ENCODE peak calls at places on chromosomes 12 and 14, in eight cellular contexts. H, B, W, I, G, F, S and A are unnamed samples.

GRCh38 chr14:102481791-102482238 is 27.8 kb downstream of the ANKRD9 start:
- DNase-seq in I (no peak), H (no peak), F (peak; percentile 46), G (no peak), W (no peak), B (no peak), S (no peak), A (no peak)

GRCh38 chr12:79531547-79531946 is 159.2 kb downstream of the PAWR start:
- DNase-seq in S (no peak), W (no peak), F (no peak), I (no peak), G (no peak), B (peak; percentile 39), H (no peak), A (no peak)

GRCh38 chr12:57086951-57087688 is 1.8 kb upstream of the NAB2 start:
- DNase-seq in F (peak; percentile 88), G (peak; percentile 27), I (peak; percentile 92), W (no peak), S (peak; percentile 54), H (peak; percentile 96), B (peak; percentile 92), A (peak; percentile 94)

GRCh38 chr12:78928200-78929074 is 63.9 kb downstream of the SYT1 start:
- DNase-seq in W (no peak), I (no peak), G (no peak), F (no peak), H (no peak), B (peak; percentile 83), S (no peak), A (no peak)

GRCh38 chr12:113222730-113223531 is 1.7 kb downstream of the TPCN1 start:
- DNase-seq in H (no peak), I (peak; percentile 62), G (no peak), F (peak; percentile 75), S (no peak), W (peak; percentile 96), B (peak; percentile 91), A (no peak)

GRCh38 chr14:89425931-89426330 is 8.9 kb upstream of the FOXN3 start:
- DNase-seq in S (peak; percentile 69), I (no peak), F (no peak), H (no peak), W (peak; percentile 81), B (peak; percentile 98), G (no peak), A (no peak)

GRCh38 chr14:52951730-52952481 is 1.1 kb upstream of the FERMT2 start:
- DNase-seq in S (peak; percentile 88), W (peak; percentile 72), I (no peak), H (no peak), B (peak; percentile 86), F (no peak), G (no peak), A (no peak)

GRCh38 chr12:108332791-108333382 is 6.2 kb downstream of the CMKLR1 start:
- DNase-seq in W (no peak), I (peak; percentile 51), H (peak; percentile 70), G (no peak), S (no peak), F (no peak), B (peak; percentile 14), A (peak; percentile 82)

GRCh38 chr12:92145481-92145730 is 240 bp downstream of the BTG1 start:
- DNase-seq in W (no peak), G (no peak), H (no peak), I (no peak), S (no peak), F (no peak), B (no peak), A (no peak)

GRCh38 chr12:11666651-11667050 is 17.2 kb downstream of the ETV6 start:
- DNase-seq in B (no peak), W (no peak), F (no peak), S (no peak), G (no peak), I (no peak), H (no peak), A (no peak)

GRCh38 chr12:50764861-50765324 is 992 bp downstream of the ATF1 start:
- DNase-seq in W (no peak), S (no peak), H (peak; percentile 70), I (no peak), F (no peak), G (peak; percentile 47), B (peak; percentile 50), A (no peak)

GRCh38 chr12:54195736-54196347 is 7.1 kb upstream of the SMUG1 start:
- DNase-seq in B (peak; percentile 40), S (no peak), I (no peak), G (no peak), W (no peak), H (no peak), F (no peak), A (peak; percentile 73)

GRCh38 chr12:51403744-51404143 is 12.5 kb upstream of the GALNT6 start:
- DNase-seq in H (no peak), B (no peak), W (no peak), I (no peak), F (no peak), S (no peak), G (no peak), A (peak; percentile 77)

GRCh38 chr14:33516898-33517436 is 433.9 kb downstream of the EGLN3 start:
- DNase-seq in F (no peak), W (no peak), S (no peak), B (no peak), G (no peak), H (no peak), I (no peak), A (no peak)

GRCh38 chr14:78232666-78233065 is 62.5 kb downstream of the NRXN3 start:
- DNase-seq in W (no peak), G (no peak), F (no peak), H (no peak), I (no peak), B (no peak), S (no peak), A (no peak)

GRCh38 chr14:74980746-74981661 is 21.7 kb upstream of the EIF2B2 start:
- DNase-seq in B (peak; percentile 90), H (no peak), W (peak; percentile 72), F (no peak), S (peak; percentile 78), I (no peak), G (no peak), A (no peak)

GRCh38 chr12:131188131-131189050 is 234.7 kb downstream of the ADGRD1 start:
- DNase-seq in W (no peak), G (no peak), I (no peak), S (no peak), F (no peak), H (no peak), B (no peak), A (no peak)

GRCh38 chr14:106506901-106507305 is 980.5 kb downstream of the TMEM121 start:
- DNase-seq in F (peak; percentile 22), G (no peak), W (no peak), B (no peak), I (no peak), H (no peak), S (no peak), A (no peak)

GRCh38 chr14:78202976-78203375 is 32.8 kb downstream of the NRXN3 start:
- DNase-seq in I (no peak), H (no peak), S (peak; percentile 10), G (no peak), B (no peak), F (no peak), W (no peak), A (no peak)

GRCh38 chr12:104336115-104336514 is 32.6 kb downstream of the EID3 start:
- DNase-seq in H (no peak), I (no peak), S (no peak), G (no peak), F (no peak), B (no peak), W (no peak), A (no peak)

GRCh38 chr12:95717336-95717928 is 73.1 kb downstream of the NTN4 start:
- DNase-seq in I (no peak), G (no peak), F (no peak), S (no peak), B (no peak), H (no peak), W (no peak), A (no peak)

GRCh38 chr12:100058482-100059029 is 73.8 kb upstream of the ANKS1B start:
- DNase-seq in B (peak; percentile 76), I (no peak), S (no peak), W (no peak), F (no peak), G (no peak), H (no peak), A (no peak)

GRCh38 chr12:11877102-11877826 is 193.5 kb upstream of the BCL2L14 start:
- DNase-seq in F (no peak), H (no peak), I (no peak), W (no peak), S (no peak), B (no peak), G (no peak), A (no peak)

GRCh38 chr12:98591209-98591608 is 2.3 kb upstream of the SLC25A3 start:
- DNase-seq in W (no peak), B (no peak), I (no peak), H (no peak), F (no peak), G (no peak), S (no peak), A (no peak)

GRCh38 chr14:80658733-80659132 is 282.8 kb downstream of the CEP128 start:
- DNase-seq in G (no peak), H (no peak), S (no peak), F (no peak), I (no peak), W (no peak), B (no peak), A (no peak)

GRCh38 chr14:33693237-33693636 is 257.6 kb downstream of the EGLN3 start:
- DNase-seq in W (no peak), S (no peak), H (no peak), G (no peak), I (no peak), F (no peak), B (peak; percentile 88), A (no peak)

GRCh38 chr12:57008113-57008687 is 1.9 kb upstream of the ZBTB39 start:
- DNase-seq in W (no peak), B (peak; percentile 73), I (no peak), H (peak; percentile 5), G (peak; percentile 3), F (no peak), S (peak; percentile 41), A (no peak)

GRCh38 chr14:72752034-72752412 is 141.9 kb downstream of the DPF3 start:
- DNase-seq in H (no peak), B (no peak), I (no peak), G (no peak), S (no peak), W (no peak), F (no peak), A (no peak)

GRCh38 chr14:100192250-100192671 is 32.8 kb upstream of the DEGS2 start:
- DNase-seq in F (peak; percentile 62), W (no peak), B (no peak), G (no peak), I (peak; percentile 20), H (peak; percentile 70), S (no peak), A (peak; percentile 59)

GRCh38 chr12:101009274-101009673 is 200.8 kb downstream of the SLC5A8 start:
- DNase-seq in B (no peak), W (no peak), I (no peak), H (no peak), S (no peak), F (no peak), G (no peak), A (no peak)